ENCODE peak calls at places on chromosomes 5 and 9, in five cellular contexts. V is T-cell; O is stimulated activated CD4-positive, alpha-beta T cell treated with anti-CD3 and anti-CD28 coated beads, Interleukin-1b, Interleukin-23, amount 100 ng/mL, for 48 hours; L is KG1; Z is ovary. Q is an unnamed sample.

GRCh38 chr5:1488882-1489680 is 34.7 kb downstream of the LPCAT1 start:
- DNase-seq in L (no peak), Z (no peak), O (peak; percentile 70), V (no peak), Q (no peak)

GRCh38 chr9:118614011-118614410 is 755.2 kb downstream of the BRINP1 start:
- DNase-seq in V (no peak), L (no peak), O (no peak), Z (no peak), Q (no peak)

GRCh38 chr5:76476639-76477038 is 73.6 kb downstream of the IQGAP2 start:
- DNase-seq in V (no peak), Z (no peak), L (no peak), O (no peak), Q (no peak)

GRCh38 chr5:172144291-172144815 is 43.7 kb downstream of the STK10 start:
- DNase-seq in O (no peak), V (no peak), Z (no peak), L (no peak), Q (no peak)

GRCh38 chr5:132055441-132055807 is 5.0 kb upstream of the IL3 start:
- DNase-seq in V (no peak), O (no peak), L (no peak), Z (no peak), Q (no peak)

GRCh38 chr5:54519083-54519541 is 1.6 kb downstream of the SNX18 start:
- DNase-seq in V (no peak), O (no peak), L (no peak), Z (peak; percentile 29), Q (no peak)

GRCh38 chr5:72458407-72458806 is 48.8 kb downstream of the ZNF366 start:
- DNase-seq in Z (no peak), O (no peak), L (no peak), V (no peak), Q (no peak)

GRCh38 chr5:57033503-57033902 is 81.6 kb upstream of the MIER3 start:
- DNase-seq in L (no peak), O (no peak), Z (no peak), V (no peak), Q (no peak)

GRCh38 chr5:174083041-174083827 is 37.7 kb downstream of the NSG2 start:
- DNase-seq in Z (no peak), V (no peak), O (no peak), L (no peak), Q (no peak)

GRCh38 chr5:139684881-139685749 is 37.0 kb downstream of the CXXC5 start:
- DNase-seq in L (no peak), V (no peak), O (no peak), Z (no peak), Q (no peak)

GRCh38 chr5:181223729-181224389 is 778 bp downstream of the TRIM41 start:
- DNase-seq in O (peak; percentile 53), V (no peak), L (no peak), Z (peak; percentile 66), Q (no peak)

GRCh38 chr5:322942-323879 is 1.7 kb downstream of the AHRR start:
- DNase-seq in Z (no peak), L (no peak), O (no peak), V (no peak), Q (no peak)

GRCh38 chr5:43602818-43603534 is at the start of gene NNT:
- DNase-seq in L (peak; percentile 46), O (peak; percentile 77), V (peak; percentile 76), Z (peak; percentile 75), Q (no peak)

GRCh38 chr9:125683486-125683885 is 23.5 kb downstream of the MAPKAP1 start:
- DNase-seq in L (no peak), O (no peak), V (no peak), Z (no peak), Q (no peak)

GRCh38 chr5:1805326-1805725 is 4.1 kb downstream of the NDUFS6 start:
- DNase-seq in L (no peak), O (no peak), V (no peak), Z (no peak), Q (no peak)

GRCh38 chr5:9765421-9765820 is 135.3 kb upstream of the TAS2R1 start:
- DNase-seq in L (no peak), O (no peak), V (no peak), Z (no peak), Q (no peak)

GRCh38 chr5:4661326-4661725 is 478.8 kb upstream of the ADAMTS16 start:
- DNase-seq in O (no peak), L (no peak), V (no peak), Z (no peak), Q (no peak)

GRCh38 chr5:139711067-139711851 is 63.1 kb downstream of the CXXC5 start:
- DNase-seq in Z (no peak), L (no peak), O (peak; percentile 40), V (peak; percentile 63), Q (no peak)

GRCh38 chr5:179975713-179976030 is 68.0 kb upstream of the TBC1D9B start:
- DNase-seq in L (no peak), V (no peak), O (no peak), Z (no peak), Q (no peak)

GRCh38 chr5:4553130-4553529 is 587.0 kb upstream of the ADAMTS16 start:
- DNase-seq in Z (no peak), L (no peak), O (no peak), V (no peak), Q (no peak)

GRCh38 chr5:125408582-125409069 is 662.2 kb upstream of the ZNF608 start:
- DNase-seq in L (no peak), O (no peak), Z (peak; percentile 34), V (no peak), Q (no peak)

GRCh38 chr5:2293906-2294305 is 411.2 kb upstream of the IRX4 start:
- DNase-seq in Z (no peak), V (no peak), L (no peak), O (no peak), Q (no peak)

GRCh38 chr9:126347911-126348760 is 21.5 kb downstream of the MVB12B start:
- DNase-seq in O (no peak), V (no peak), Z (no peak), L (no peak), Q (no peak)

GRCh38 chr9:129677456-129677855 is 12.0 kb downstream of the PRRX2 start:
- DNase-seq in Z (no peak), V (no peak), L (no peak), O (no peak), Q (no peak)

GRCh38 chr5:173557123-173557903 is 59.1 kb downstream of the BOD1 start:
- DNase-seq in O (no peak), L (no peak), V (no peak), Z (no peak), Q (no peak)

GRCh38 chr5:76591366-76591765 is 31.8 kb downstream of the F2RL2 start:
- DNase-seq in O (no peak), L (no peak), V (no peak), Z (no peak), Q (no peak)

GRCh38 chr9:122200960-122201635 is 27.7 kb downstream of the LHX6 start:
- DNase-seq in Z (no peak), V (no peak), L (no peak), O (no peak), Q (no peak)

GRCh38 chr5:16907270-16907669 is 28.8 kb downstream of the MYO10 start:
- DNase-seq in L (no peak), V (no peak), Z (no peak), O (no peak), Q (no peak)

GRCh38 chr9:134210511-134210907 is 46.1 kb upstream of the RNU6ATAC start:
- DNase-seq in V (no peak), Z (peak; percentile 21), L (no peak), O (no peak), Q (no peak)

GRCh38 chr9:110620726-110621125 is 41.2 kb upstream of the SVEP1 start:
- DNase-seq in Z (no peak), V (no peak), O (no peak), L (no peak), Q (no peak)

GRCh38 chr9:123973590-123974223 is 37.9 kb upstream of the LHX2 start:
- DNase-seq in Z (no peak), L (no peak), O (no peak), V (no peak), Q (no peak)

GRCh38 chr9:82893549-82893948 is 169.4 kb downstream of the RASEF start:
- DNase-seq in Z (no peak), O (no peak), L (no peak), V (no peak), Q (no peak)

GRCh38 chr5:65969539-65970393 is 43.4 kb downstream of the ERBIN start:
- DNase-seq in Z (no peak), O (no peak), V (no peak), L (no peak), Q (no peak)

GRCh38 chr9:107480386-107480789 is 9.2 kb downstream of the KLF4 start:
- DNase-seq in O (no peak), L (no peak), V (no peak), Z (peak; percentile 68), Q (no peak)

GRCh38 chr5:151348789-151349188 is 1.4 kb upstream of the SLC36A2 start:
- DNase-seq in L (no peak), Z (no peak), V (no peak), O (no peak), Q (no peak)

Q was measured in vagina.